ENCODE peak calls at places on chromosomes 13 and 19, in five cellular contexts. One of them, this sample, is unnamed.
A peak's percentile ranks its signal among the peaks of the same experiment; 100 is the strongest.

GRCh38 chr19:48715681-48716171 is 3.8 kb downstream of the MAMSTR start:
- DNase-seq in Right ventricle myocardium superior: no peak
- DNase-seq in activated CD8-positive, alpha-beta T cell treated with anti-CD3 and anti-CD28 coated beads, Interleukin-2, amount 10 ng/mL, durations not matched to agents 7 days and 5 days: no peak
- DNase-seq in naive thymus-derived CD8-positive, alpha-beta T cell: no peak
- DNase-seq in coronary artery: no peak
- DNase-seq in this sample: no peak

GRCh38 chr19:30781047-30781446 is 408.9 kb downstream of the ZNF536 start:
- DNase-seq in Right ventricle myocardium superior: no peak
- DNase-seq in activated CD8-positive, alpha-beta T cell treated with anti-CD3 and anti-CD28 coated beads, Interleukin-2, amount 10 ng/mL, durations not matched to agents 7 days and 5 days: no peak
- DNase-seq in naive thymus-derived CD8-positive, alpha-beta T cell: no peak
- DNase-seq in coronary artery: no peak
- DNase-seq in this sample: no peak

GRCh38 chr19:30224689-30225606 is 147.2 kb upstream of the ZNF536 start:
- DNase-seq in Right ventricle myocardium superior: no peak
- DNase-seq in activated CD8-positive, alpha-beta T cell treated with anti-CD3 and anti-CD28 coated beads, Interleukin-2, amount 10 ng/mL, durations not matched to agents 7 days and 5 days: peak; percentile 22
- DNase-seq in naive thymus-derived CD8-positive, alpha-beta T cell: no peak
- DNase-seq in coronary artery: no peak
- DNase-seq in this sample: no peak

GRCh38 chr19:15812059-15812722 is 3.3 kb downstream of the OR10H1 start:
- DNase-seq in Right ventricle myocardium superior: no peak
- DNase-seq in activated CD8-positive, alpha-beta T cell treated with anti-CD3 and anti-CD28 coated beads, Interleukin-2, amount 10 ng/mL, durations not matched to agents 7 days and 5 days: peak; percentile 41
- DNase-seq in naive thymus-derived CD8-positive, alpha-beta T cell: peak; percentile 66
- DNase-seq in coronary artery: no peak
- DNase-seq in this sample: no peak

GRCh38 chr19:41221514-41222205 is 2.6 kb downstream of the AXL start:
- DNase-seq in Right ventricle myocardium superior: no peak
- DNase-seq in activated CD8-positive, alpha-beta T cell treated with anti-CD3 and anti-CD28 coated beads, Interleukin-2, amount 10 ng/mL, durations not matched to agents 7 days and 5 days: no peak
- DNase-seq in naive thymus-derived CD8-positive, alpha-beta T cell: no peak
- DNase-seq in coronary artery: no peak
- DNase-seq in this sample: no peak

GRCh38 chr13:57629821-57630235 is 1.7 kb upstream of the PCDH17 start:
- DNase-seq in Right ventricle myocardium superior: peak; percentile 92
- DNase-seq in activated CD8-positive, alpha-beta T cell treated with anti-CD3 and anti-CD28 coated beads, Interleukin-2, amount 10 ng/mL, durations not matched to agents 7 days and 5 days: no peak
- DNase-seq in naive thymus-derived CD8-positive, alpha-beta T cell: peak; percentile 23
- DNase-seq in coronary artery: peak; percentile 82
- DNase-seq in this sample: peak; percentile 92

GRCh38 chr13:85864963-85865530 is 65.8 kb upstream of the SLITRK6 start:
- DNase-seq in Right ventricle myocardium superior: no peak
- DNase-seq in activated CD8-positive, alpha-beta T cell treated with anti-CD3 and anti-CD28 coated beads, Interleukin-2, amount 10 ng/mL, durations not matched to agents 7 days and 5 days: no peak
- DNase-seq in naive thymus-derived CD8-positive, alpha-beta T cell: no peak
- DNase-seq in coronary artery: no peak
- DNase-seq in this sample: no peak

GRCh38 chr13:25529425-25529824 is 157.7 kb downstream of the ATP8A2 start:
- DNase-seq in Right ventricle myocardium superior: no peak
- DNase-seq in activated CD8-positive, alpha-beta T cell treated with anti-CD3 and anti-CD28 coated beads, Interleukin-2, amount 10 ng/mL, durations not matched to agents 7 days and 5 days: no peak
- DNase-seq in naive thymus-derived CD8-positive, alpha-beta T cell: no peak
- DNase-seq in coronary artery: no peak
- DNase-seq in this sample: no peak

GRCh38 chr13:45178349-45179142 is 22.3 kb downstream of the KCTD4 start:
- DNase-seq in Right ventricle myocardium superior: no peak
- DNase-seq in activated CD8-positive, alpha-beta T cell treated with anti-CD3 and anti-CD28 coated beads, Interleukin-2, amount 10 ng/mL, durations not matched to agents 7 days and 5 days: no peak
- DNase-seq in naive thymus-derived CD8-positive, alpha-beta T cell: no peak
- DNase-seq in coronary artery: no peak
- DNase-seq in this sample: no peak

GRCh38 chr19:11151181-11151580 is 4.4 kb downstream of the SPC24 start:
- DNase-seq in Right ventricle myocardium superior: peak; percentile 54
- DNase-seq in activated CD8-positive, alpha-beta T cell treated with anti-CD3 and anti-CD28 coated beads, Interleukin-2, amount 10 ng/mL, durations not matched to agents 7 days and 5 days: no peak
- DNase-seq in naive thymus-derived CD8-positive, alpha-beta T cell: no peak
- DNase-seq in coronary artery: no peak
- DNase-seq in this sample: no peak

GRCh38 chr19:9075064-9075964 is 11.5 kb upstream of the OR1M1 start:
- DNase-seq in Right ventricle myocardium superior: peak; percentile 68
- DNase-seq in activated CD8-positive, alpha-beta T cell treated with anti-CD3 and anti-CD28 coated beads, Interleukin-2, amount 10 ng/mL, durations not matched to agents 7 days and 5 days: no peak
- DNase-seq in naive thymus-derived CD8-positive, alpha-beta T cell: no peak
- DNase-seq in coronary artery: no peak
- DNase-seq in this sample: no peak

GRCh38 chr13:113881614-113882265 is 17.9 kb upstream of the GAS6 start:
- DNase-seq in Right ventricle myocardium superior: no peak
- DNase-seq in activated CD8-positive, alpha-beta T cell treated with anti-CD3 and anti-CD28 coated beads, Interleukin-2, amount 10 ng/mL, durations not matched to agents 7 days and 5 days: peak; percentile 19
- DNase-seq in naive thymus-derived CD8-positive, alpha-beta T cell: peak; percentile 34
- DNase-seq in coronary artery: no peak
- DNase-seq in this sample: no peak

GRCh38 chr13:44396963-44397580 is 23.4 kb downstream of the SERP2 start:
- DNase-seq in Right ventricle myocardium superior: peak; percentile 63
- DNase-seq in activated CD8-positive, alpha-beta T cell treated with anti-CD3 and anti-CD28 coated beads, Interleukin-2, amount 10 ng/mL, durations not matched to agents 7 days and 5 days: no peak
- DNase-seq in naive thymus-derived CD8-positive, alpha-beta T cell: no peak
- DNase-seq in coronary artery: peak; percentile 68
- DNase-seq in this sample: no peak

GRCh38 chr19:17337675-17338439 is 504 bp downstream of the GTPBP3 start:
- DNase-seq in Right ventricle myocardium superior: no peak
- DNase-seq in activated CD8-positive, alpha-beta T cell treated with anti-CD3 and anti-CD28 coated beads, Interleukin-2, amount 10 ng/mL, durations not matched to agents 7 days and 5 days: peak; percentile 58
- DNase-seq in naive thymus-derived CD8-positive, alpha-beta T cell: no peak
- DNase-seq in coronary artery: no peak
- DNase-seq in this sample: no peak

GRCh38 chr13:29929062-29929847 is 78.8 kb upstream of the UBL3 start:
- DNase-seq in Right ventricle myocardium superior: no peak
- DNase-seq in activated CD8-positive, alpha-beta T cell treated with anti-CD3 and anti-CD28 coated beads, Interleukin-2, amount 10 ng/mL, durations not matched to agents 7 days and 5 days: no peak
- DNase-seq in naive thymus-derived CD8-positive, alpha-beta T cell: no peak
- DNase-seq in coronary artery: no peak
- DNase-seq in this sample: no peak

GRCh38 chr13:75769141-75769905 is 133.2 kb downstream of the LMO7 start:
- DNase-seq in Right ventricle myocardium superior: no peak
- DNase-seq in activated CD8-positive, alpha-beta T cell treated with anti-CD3 and anti-CD28 coated beads, Interleukin-2, amount 10 ng/mL, durations not matched to agents 7 days and 5 days: no peak
- DNase-seq in naive thymus-derived CD8-positive, alpha-beta T cell: no peak
- DNase-seq in coronary artery: no peak
- DNase-seq in this sample: no peak

GRCh38 chr19:12705654-12706331 is 9.4 kb upstream of the FBXW9 start:
- DNase-seq in Right ventricle myocardium superior: no peak
- DNase-seq in activated CD8-positive, alpha-beta T cell treated with anti-CD3 and anti-CD28 coated beads, Interleukin-2, amount 10 ng/mL, durations not matched to agents 7 days and 5 days: no peak
- DNase-seq in naive thymus-derived CD8-positive, alpha-beta T cell: no peak
- DNase-seq in coronary artery: no peak
- DNase-seq in this sample: no peak